ENCODE peak calls at places on chromosome 5, in eight cellular contexts. N, S, M, K, I, T, F and B are unnamed samples. For H3K36me3, the result is how much of the 10 kb centered on the place peaks cover.

GRCh38 chr5:124007675-124008398 is 495.9 kb downstream of the CSNK1G3 start:
- DNase-seq in T (peak), I (no peak), M (no peak), S (no peak), F (no peak), K (no peak), N (peak), B (no peak)

GRCh38 chr5:19564036-19564435 is 424.0 kb downstream of the CDH18 start:
- DNase-seq in T (no peak), K (no peak), S (no peak), N (peak), M (no peak), F (no peak), I (no peak), B (no peak)

GRCh38 chr5:145827275-145827674 is 7.9 kb downstream of the PRELID2 start:
- DNase-seq in T (no peak), K (no peak), F (no peak), S (no peak), I (no peak), M (no peak), N (no peak), B (no peak)

GRCh38 chr5:6766558-6767191 is 53.4 kb downstream of the TENT4A start:
- DNase-seq in N (peak), M (peak), I (peak), K (peak), F (peak), S (peak), T (no peak), B (peak)

GRCh38 chr5:134138416-134139376 is 24.2 kb downstream of the TCF7 start:
- DNase-seq in T (no peak), F (no peak), M (no peak), K (no peak), I (no peak), N (peak), S (peak), B (peak)

GRCh38 chr5:151950681-151951080 is 26.0 kb upstream of the GLRA1 start:
- DNase-seq in F (no peak), K (no peak), N (no peak), I (no peak), M (no peak), S (no peak), T (no peak), B (no peak)

GRCh38 chr5:36398137-36398536 is 96.4 kb upstream of the RANBP3L start:
- DNase-seq in F (no peak), I (no peak), M (no peak), T (peak), N (peak), K (no peak), S (no peak), B (peak)

GRCh38 chr5:10987881-10988504 is 227.0 kb upstream of the DAP start:
- DNase-seq in F (no peak), S (no peak), I (peak), M (no peak), N (no peak), T (peak), K (peak), B (peak)

GRCh38 chr5:99169309-99169708 is 240.5 kb upstream of the CHD1 start:
- DNase-seq in S (no peak), K (no peak), M (no peak), F (no peak), T (peak), I (no peak), N (peak), B (no peak)

GRCh38 chr5:2887401-2888348 is 136.2 kb upstream of the IRX2 start:
- DNase-seq in S (peak), K (no peak), N (no peak), M (peak), F (no peak), I (no peak), T (no peak), B (no peak)

GRCh38 chr5:32278403-32278802 is 34.3 kb downstream of the MTMR12 start:
- DNase-seq in T (no peak), S (no peak), I (no peak), M (no peak), F (no peak), N (peak), K (no peak), B (peak)

GRCh38 chr5:137370511-137371071 is 128.5 kb downstream of the SPOCK1 start:
- DNase-seq in K (no peak), F (no peak), I (no peak), M (no peak), N (peak), T (no peak), S (no peak), B (no peak)

GRCh38 chr5:107618233-107618632 is 52.5 kb downstream of the EFNA5 start:
- DNase-seq in F (no peak), S (no peak), I (no peak), T (no peak), M (no peak), N (peak), K (no peak), B (no peak)

GRCh38 chr5:79318935-79319614 is 83.1 kb downstream of the JMY start:
- DNase-seq in T (no peak), N (peak), M (no peak), S (no peak), I (no peak), F (no peak), K (no peak), B (peak)

GRCh38 chr5:56633950-56634349 is 181.4 kb upstream of the MAP3K1 start:
- DNase-seq in S (no peak), K (no peak), I (no peak), F (no peak), N (no peak), M (no peak), T (no peak), B (no peak)

GRCh38 chr5:10520716-10521115 is 43.2 kb upstream of the ANKRD33B start:
- DNase-seq in I (no peak), T (no peak), F (no peak), N (peak), M (no peak), S (no peak), K (no peak), B (no peak)

GRCh38 chr5:135100011-135100410 is 66.0 kb upstream of the PITX1 start:
- DNase-seq in N (no peak), F (no peak), S (no peak), I (no peak), T (no peak), K (no peak), M (peak), B (no peak)

GRCh38 chr5:142686210-142686734 is 382 bp upstream of the FGF1 start:
- DNase-seq in F (no peak), S (no peak), N (peak), K (no peak), T (peak), I (no peak), M (peak), B (no peak)

GRCh38 chr5:164073013-164073535 is 567.7 kb downstream of the MAT2B start:
- DNase-seq in F (no peak), S (no peak), K (no peak), N (no peak), M (no peak), T (no peak), I (no peak), B (peak)

GRCh38 chr5:157025093-157025698 is 33.7 kb downstream of the HAVCR1 start:
- DNase-seq in N (no peak), M (no peak), I (no peak), F (no peak), S (no peak), T (no peak), K (peak), B (no peak)

GRCh38 chr5:167602077-167602476 is 689.4 kb upstream of the WWC1 start:
- DNase-seq in F (no peak), T (peak), S (no peak), N (peak), M (no peak), I (no peak), K (no peak), B (peak)

GRCh38 chr5:31317642-31318041 is 124.2 kb downstream of the CDH6 start:
- DNase-seq in S (no peak), T (peak), I (no peak), F (no peak), K (no peak), M (no peak), N (no peak), B (no peak)

GRCh38 chr5:1176473-1177391 is 24.7 kb upstream of the SLC6A19 start:
- DNase-seq in F (no peak), N (no peak), I (no peak), T (peak), M (no peak), K (no peak), S (no peak), B (peak)

GRCh38 chr5:19616821-19617220 is 371.2 kb downstream of the CDH18 start:
- DNase-seq in N (peak), M (no peak), F (no peak), I (no peak), S (no peak), K (no peak), T (no peak), B (no peak)

GRCh38 chr5:54646285-54647101 is 128.9 kb downstream of the SNX18 start:
- DNase-seq in S (peak), N (peak), F (peak), T (peak), I (peak), M (peak), K (peak), B (peak)

GRCh38 chr5:174533771-174534221 is 190.6 kb upstream of the MSX2 start:
- DNase-seq in M (no peak), F (no peak), T (no peak), K (no peak), I (no peak), N (peak), S (no peak), B (peak)

GRCh38 chr5:155651-156410 is 35.5 kb upstream of the LRRC14B start:
- DNase-seq in F (no peak), I (peak), T (no peak), S (peak), M (no peak), N (no peak), K (no peak), B (peak)

GRCh38 chr5:35484241-35484640 is 133.4 kb upstream of the SPEF2 start:
- DNase-seq in F (no peak), S (no peak), M (no peak), N (no peak), T (no peak), K (no peak), I (no peak), B (no peak)

GRCh38 chr5:157047898-157048297 is 11.0 kb downstream of the HAVCR1 start:
- DNase-seq in T (no peak), S (no peak), N (no peak), F (no peak), M (no peak), K (no peak), I (no peak), B (no peak)

GRCh38 chr5:2044041-2044440 is 161.3 kb upstream of the IRX4 start:
- DNase-seq in I (no peak), M (no peak), F (no peak), S (no peak), K (no peak), T (no peak), N (no peak), B (no peak)

GRCh38 chr5:65799857-65800256 is 77.9 kb downstream of the NLN start:
- DNase-seq in I (no peak), F (no peak), K (no peak), N (no peak), S (no peak), M (no peak), T (no peak), B (no peak)

GRCh38 chr5:158435161-158435616 is 576.2 kb upstream of the CLINT1 start:
- DNase-seq in N (peak), S (no peak), M (no peak), F (no peak), K (no peak), I (no peak), T (no peak), B (no peak)

GRCh38 chr5:5156461-5157082 is 16.4 kb downstream of the ADAMTS16 start:
- DNase-seq in I (no peak), S (no peak), F (no peak), M (no peak), N (no peak), T (no peak), K (no peak), B (no peak)

GRCh38 chr5:127254729-127255284 is 35.8 kb upstream of the MEGF10 start:
- DNase-seq in K (no peak), M (no peak), F (no peak), T (no peak), S (no peak), I (no peak), N (peak), B (no peak)

GRCh38 chr5:141494761-141495455 is 6.0 kb downstream of the PCDHGC5 start:
- DNase-seq in F (no peak), M (no peak), S (peak), K (no peak), T (peak), N (peak), I (no peak), B (peak)
- H3K36me3 ChIP-seq in F (under half), M (under half), S (half or more), K (under half), T (under half), N (under half), I (under half), B (under half)

DNA sequence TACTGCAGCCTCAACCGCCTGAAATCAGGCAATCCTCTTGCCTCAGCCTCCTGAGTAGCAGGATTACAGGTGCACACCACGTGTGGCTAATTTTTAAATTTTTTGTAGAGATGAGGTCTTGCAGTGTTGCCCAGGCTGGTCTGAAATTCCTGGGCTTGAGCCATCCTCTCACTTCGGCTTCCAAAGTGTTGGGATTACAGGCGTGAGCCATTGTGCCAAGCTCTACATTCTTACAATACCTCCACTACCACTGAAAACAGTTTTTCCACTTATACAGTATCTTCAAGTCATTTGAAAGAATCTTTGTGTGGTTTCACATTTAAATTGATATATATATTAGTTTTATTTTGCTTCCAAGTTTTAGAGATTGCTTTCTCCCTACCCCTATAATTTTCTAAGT is 42.6 kb downstream of the LARP1 start:
- DNase-seq in F (no peak), K (no peak), T (no peak), S (no peak), M (no peak), I (no peak), N (peak), B (no peak)
- H3K36me3 ChIP-seq in F (under half), K (half or more), T (half or more), S (half or more), M (half or more), I (under half), N (half or more), B (half or more)

GRCh38 chr5:16665611-16666010 is 48.8 kb upstream of the RETREG1 start:
- DNase-seq in T (no peak), M (no peak), S (no peak), K (no peak), I (no peak), F (no peak), N (no peak), B (no peak)
- H3K36me3 ChIP-seq in T (half or more), M (under half), S (under half), K (under half), I (under half), F (under half), N (under half), B (under half)

GRCh38 chr5:173317852-173318251 is 10.4 kb downstream of the STC2 start:
- DNase-seq in F (no peak), N (no peak), S (no peak), T (no peak), M (no peak), K (no peak), I (no peak), B (no peak)
- H3K36me3 ChIP-seq in F (under half), N (under half), S (under half), T (under half), M (under half), K (under half), I (under half), B (half or more)

DNA sequence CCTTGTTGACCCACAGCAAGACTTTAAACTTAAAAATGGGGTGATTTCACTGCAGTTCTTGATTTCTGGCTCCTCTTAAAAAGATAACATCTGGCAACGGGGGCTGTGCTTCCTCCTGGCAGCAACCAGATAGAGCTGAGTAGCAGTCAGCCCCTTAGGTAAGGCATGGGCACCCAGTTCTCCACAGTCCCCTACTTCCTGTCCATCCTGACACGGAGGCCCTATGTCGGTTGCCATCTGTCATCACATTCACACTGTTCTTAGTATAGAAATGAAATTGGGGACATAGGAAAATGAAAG is 11.7 kb downstream of the CD74 start:
- DNase-seq in K (no peak), T (no peak), N (no peak), I (no peak), M (no peak), S (no peak), F (no peak), B (peak)
- H3K36me3 ChIP-seq in K (under half), T (under half), N (under half), I (under half), M (half or more), S (half or more), F (under half), B (under half)

GRCh38 chr5:96751203-96752169 is 56.3 kb downstream of the ERAP1 start:
- DNase-seq in M (no peak), N (no peak), K (no peak), T (no peak), F (no peak), S (no peak), I (no peak), B (no peak)

GRCh38 chr5:96747718-96748117 is 60.0 kb downstream of the ERAP1 start:
- DNase-seq in I (peak), N (no peak), K (no peak), T (no peak), F (no peak), S (no peak), M (no peak), B (no peak)

GRCh38 chr5:96752341-96753016 is 55.3 kb downstream of the ERAP1 start:
- DNase-seq in I (peak), S (no peak), M (no peak), K (no peak), N (peak), T (peak), F (no peak), B (no peak)

GRCh38 chr5:96753017-96753397 is 54.7 kb downstream of the ERAP1 start:
- DNase-seq in N (no peak), M (no peak), I (no peak), F (no peak), S (no peak), K (no peak), T (no peak), B (no peak)

DNA sequence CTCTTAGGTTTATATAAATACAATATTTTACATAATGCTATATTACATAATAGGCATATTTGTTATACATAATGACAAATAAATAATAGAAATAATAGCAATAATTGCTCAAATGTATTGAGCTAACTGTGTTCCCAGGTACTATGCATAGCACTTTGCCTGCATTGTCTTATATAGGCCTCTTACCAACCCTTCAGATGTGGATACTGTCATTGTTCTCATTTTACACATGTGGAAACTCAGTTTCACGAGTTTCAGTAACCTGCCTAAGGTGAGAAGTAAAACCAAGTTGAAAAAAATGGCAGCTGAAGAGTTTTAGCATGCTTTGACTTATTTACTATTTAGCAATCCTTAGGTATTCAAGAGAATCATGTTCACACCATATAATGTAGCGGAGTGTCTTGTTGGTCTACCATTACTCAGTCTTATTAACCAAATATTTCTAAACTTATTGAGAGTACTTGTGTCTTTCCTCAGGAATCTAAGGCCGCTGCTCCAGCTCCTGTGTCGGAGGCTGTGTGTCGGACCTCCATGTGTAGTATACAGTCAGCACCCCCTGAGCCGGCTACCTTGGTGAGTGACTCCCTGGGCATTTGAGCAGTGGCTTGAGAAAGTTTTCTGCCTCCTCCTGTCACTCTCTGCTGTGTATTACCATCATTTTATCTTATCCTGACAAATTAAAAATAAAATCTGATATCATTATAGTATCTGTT is 57.5 kb downstream of the ERAP1 start:
- DNase-seq in T (no peak), S (no peak), N (no peak), M (no peak), K (no peak), I (no peak), F (no peak), B (no peak)
- H3K36me3 ChIP-seq in T (under half), S (half or more), N (half or more), M (half or more), K (half or more), I (under half), F (under half), B (half or more)

GRCh38 chr5:43120720-43121564 is at the start of gene ZNF131:
- DNase-seq in M (peak), S (peak), F (peak), T (peak), K (peak), I (peak), N (peak), B (peak)
- H3K36me3 ChIP-seq in M (under half), S (under half), F (under half), T (under half), K (under half), I (under half), N (under half), B (under half)